ENCODE peak calls at places on chromosomes 2 and 18, in eight cellular contexts. Q, C, E, A, W, P, M and U are unnamed samples.

GRCh38 chr2:45583989-45584388 is 27.1 kb downstream of the SRBD1 start:
- DNase-seq in A (no peak), W (no peak), P (no peak), Q (no peak), C (no peak), E (no peak), M (no peak), U (no peak)

GRCh38 chr18:1708006-1708405 is 803.3 kb downstream of the ADCYAP1 start:
- DNase-seq in M (no peak), A (no peak), P (peak), C (peak), W (no peak), Q (no peak), E (peak), U (no peak)

GRCh38 chr2:26786207-26787023 is 559 bp downstream of the CENPA start:
- DNase-seq in Q (no peak), W (peak), P (no peak), C (no peak), E (peak), A (no peak), M (no peak), U (peak)

GRCh38 chr2:17901246-17901645 is 22.8 kb downstream of the KCNS3 start:
- DNase-seq in A (no peak), Q (no peak), W (no peak), M (no peak), C (no peak), E (no peak), P (no peak), U (peak)

GRCh38 chr18:28153485-28154065 is 23.4 kb downstream of the CDH2 start:
- DNase-seq in Q (no peak), M (no peak), P (no peak), W (no peak), E (no peak), C (no peak), A (no peak), U (no peak)

GRCh38 chr18:75360206-75360605 is 67.3 kb downstream of the SMIM21 start:
- DNase-seq in Q (no peak), A (no peak), P (peak), W (no peak), C (no peak), E (no peak), M (no peak), U (no peak)

GRCh38 chr18:43420950-43421349 is 143.7 kb upstream of the SYT4 start:
- DNase-seq in Q (no peak), E (no peak), P (no peak), C (no peak), A (no peak), W (no peak), M (no peak), U (no peak)

GRCh38 chr2:31253344-31254155 is 19.6 kb downstream of the EHD3 start:
- DNase-seq in E (peak), Q (no peak), P (no peak), W (no peak), C (no peak), M (no peak), A (no peak), U (no peak)

GRCh38 chr18:3912705-3913104 is 462.7 kb downstream of the TGIF1 start:
- DNase-seq in Q (no peak), C (no peak), E (no peak), P (peak), M (no peak), W (no peak), A (no peak), U (no peak)

GRCh38 chr2:23009545-23010149 is 375.3 kb upstream of the KLHL29 start:
- DNase-seq in M (peak), W (no peak), E (no peak), C (no peak), P (peak), Q (no peak), A (peak), U (no peak)

GRCh38 chr2:95272299-95272751 is 1.9 kb upstream of the PROM2 start:
- DNase-seq in A (no peak), E (no peak), C (no peak), Q (no peak), M (no peak), P (no peak), W (no peak), U (no peak)

GRCh38 chr18:46051731-46052461 is 20.2 kb downstream of the PSTPIP2 start:
- DNase-seq in P (peak), A (no peak), C (peak), W (no peak), E (no peak), M (peak), Q (no peak), U (no peak)

GRCh38 chr18:64258111-64258650 is 109.3 kb upstream of the LINC00305 start:
- DNase-seq in M (no peak), P (peak), C (no peak), Q (no peak), W (no peak), A (no peak), E (no peak), U (no peak)

GRCh38 chr2:142291964-142292363 is 161.1 kb upstream of the LRP1B start:
- DNase-seq in A (no peak), Q (no peak), W (no peak), M (peak), C (no peak), P (no peak), E (peak), U (no peak)

GRCh38 chr2:75053484-75054112 is 95.2 kb downstream of the POLE4 start:
- DNase-seq in E (peak), A (no peak), C (no peak), W (peak), P (peak), Q (peak), M (no peak), U (peak)

GRCh38 chr18:1408331-1408835 is 503.7 kb downstream of the ADCYAP1 start:
- DNase-seq in Q (no peak), C (no peak), M (no peak), W (no peak), A (no peak), P (no peak), E (peak), U (no peak)

GRCh38 chr2:29755829-29756228 is 165.6 kb downstream of the ALK start:
- DNase-seq in A (no peak), W (no peak), E (no peak), Q (no peak), P (no peak), C (no peak), M (no peak), U (no peak)

GRCh38 chr2:237154894-237155851 is 69.5 kb downstream of the COPS8 start:
- DNase-seq in A (no peak), P (no peak), Q (no peak), M (no peak), C (no peak), E (no peak), W (peak), U (no peak)

GRCh38 chr2:237156857-237157550 is 71.3 kb downstream of the COPS8 start:
- DNase-seq in P (no peak), C (no peak), M (no peak), Q (no peak), W (no peak), A (no peak), E (no peak), U (no peak)

GRCh38 chr2:237156131-237156856 is 70.6 kb downstream of the COPS8 start:
- DNase-seq in A (peak), C (peak), W (no peak), Q (no peak), E (no peak), M (peak), P (peak), U (no peak)

GRCh38 chr2:237152361-237152760 is 66.7 kb downstream of the COPS8 start:
- DNase-seq in E (no peak), A (no peak), P (no peak), Q (no peak), M (no peak), C (no peak), W (no peak), U (no peak)

GRCh38 chr2:237154050-237154638 is 68.5 kb downstream of the COPS8 start:
- DNase-seq in M (no peak), C (no peak), Q (peak), A (no peak), P (peak), E (peak), W (peak), U (peak)
- TF ChIP-seq CTCF in M (peak), C (peak), Q (peak), A (peak), P (peak), E (peak), W (peak), U (peak)

DNA sequence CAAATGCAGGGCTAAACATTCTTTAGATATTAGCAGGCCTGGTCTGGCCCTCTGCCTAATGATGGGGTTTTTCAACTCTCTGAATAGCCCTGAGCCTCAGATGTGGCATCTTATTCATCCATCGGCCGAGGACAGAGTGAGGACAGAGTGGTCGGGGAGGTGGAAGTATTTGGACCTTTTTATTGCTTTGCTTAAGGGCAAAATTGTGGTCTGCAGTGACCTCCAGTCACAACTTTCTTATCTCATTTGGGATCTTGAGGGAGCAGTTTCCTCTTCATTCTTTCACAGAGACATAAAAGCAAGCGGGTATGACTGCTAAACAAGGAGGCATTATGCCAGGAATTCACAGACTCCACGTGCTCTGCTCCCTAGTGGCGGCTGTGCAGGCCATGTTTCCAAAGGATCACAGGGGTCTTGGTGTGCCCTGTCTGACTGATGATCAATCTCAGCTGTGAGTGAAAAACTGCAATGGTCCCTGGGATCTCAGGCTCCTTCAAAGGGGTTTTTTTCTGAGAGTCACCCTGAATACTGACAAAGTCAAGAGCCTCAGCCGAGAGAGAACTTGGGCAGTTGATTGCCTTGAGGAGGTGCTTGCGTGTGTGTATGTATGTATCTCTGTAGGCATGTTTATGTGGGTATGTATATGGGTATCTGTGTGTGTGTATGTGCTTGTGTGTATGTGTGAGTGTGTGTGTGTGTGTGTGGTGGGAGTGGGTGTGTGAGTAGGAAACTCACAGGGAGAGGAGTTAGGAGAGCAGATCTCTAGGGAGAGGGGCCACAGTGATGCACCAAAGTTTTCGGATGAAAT is 47.6 kb downstream of the RAPGEF4 start:
- DNase-seq in C (peak), P (peak), E (peak), Q (peak), W (no peak), A (no peak), M (peak), U (peak)
- TF ChIP-seq CTCF in C (peak), P (peak), E (peak), Q (peak), W (no peak), A (no peak), M (peak), U (no peak)

DNA sequence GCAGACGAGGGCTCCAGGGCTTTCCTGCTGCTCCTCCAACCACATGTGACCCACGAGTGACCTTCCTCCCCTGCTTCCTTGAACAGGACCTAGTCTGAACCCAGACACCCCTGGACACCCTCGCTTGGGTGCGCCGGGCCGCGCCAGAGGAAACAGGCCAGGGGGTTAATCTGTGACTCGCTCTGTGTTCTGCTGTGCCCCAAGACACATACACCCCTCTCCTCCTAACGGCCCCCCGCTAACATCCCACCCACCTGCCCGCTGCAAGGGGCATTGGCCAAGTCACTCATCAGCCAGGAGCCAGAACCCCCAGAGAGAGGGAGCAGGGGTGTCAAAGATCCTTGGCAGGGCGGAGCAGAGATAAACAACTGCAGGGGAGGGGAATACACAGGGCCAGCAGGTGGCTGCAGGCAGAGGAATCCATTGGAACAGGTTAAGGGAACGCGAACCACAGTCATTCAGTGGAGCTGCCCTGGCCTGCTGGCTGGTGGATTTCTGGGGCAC is 38.1 kb downstream of the TNS1 start:
- DNase-seq in P (no peak), Q (no peak), A (peak), M (no peak), C (no peak), E (no peak), W (no peak), U (no peak)
- TF ChIP-seq CTCF in P (no peak), Q (no peak), A (no peak), M (no peak), C (peak), E (no peak), W (no peak), U (no peak)

GRCh38 chr18:52339891-52340371 is at the start of gene DCC:
- DNase-seq in A (no peak), P (peak), M (no peak), E (peak), Q (peak), C (no peak), W (peak), U (no peak)
- TF ChIP-seq CTCF in A (peak), P (peak), M (peak), E (peak), Q (peak), C (peak), W (peak), U (no peak)

DNA sequence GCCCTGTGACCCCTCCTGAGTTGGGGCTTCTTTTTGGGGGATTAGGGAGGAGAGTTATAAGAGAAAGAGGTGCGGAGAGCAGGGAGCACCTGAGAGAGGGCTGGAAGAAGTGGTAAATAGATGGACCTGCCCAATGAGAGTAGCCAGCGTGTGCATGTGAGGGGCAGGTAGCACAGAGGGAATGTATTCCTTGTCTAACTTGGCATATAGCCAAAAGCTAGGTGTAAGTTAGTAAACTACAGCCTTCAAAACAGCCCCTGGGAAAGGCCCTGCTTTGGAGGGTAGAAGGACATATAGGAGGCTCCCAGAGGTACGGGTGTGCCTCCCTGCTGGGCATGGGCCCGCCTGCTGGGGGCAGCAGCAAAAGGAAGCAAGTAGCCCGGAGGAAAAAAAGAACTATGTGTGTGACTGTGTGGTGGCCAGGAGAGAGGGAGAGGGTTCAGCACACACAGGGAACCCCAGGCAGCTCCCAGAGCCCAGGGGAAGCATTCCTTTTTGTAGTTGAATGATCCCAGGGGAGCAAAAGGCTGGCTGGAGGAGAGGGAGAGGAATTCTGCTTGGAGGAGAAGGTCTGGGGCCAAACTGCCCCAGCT is 48.0 kb downstream of the TCF7L1 start:
- DNase-seq in W (no peak), A (no peak), P (no peak), E (no peak), M (no peak), C (no peak), Q (no peak), U (peak)
- TF ChIP-seq CTCF in W (peak), A (no peak), P (peak), E (peak), M (no peak), C (peak), Q (peak), U (no peak)